ENCODE peak calls at places on chromosomes 7 and 10, in four cellular contexts. H, V, W and D are unnamed samples.

GRCh38 chr7:149662591-149663095 is 110.7 kb downstream of the ZNF467 start:
- DNase-seq in V (peak), W (peak), H (peak), D (peak)

GRCh38 chr7:22546769-22547168 is 46.8 kb upstream of the STEAP1B start:
- DNase-seq in W (no peak), V (no peak), H (no peak), D (no peak)

GRCh38 chr7:40418983-40419382 is 284.2 kb downstream of the SUGCT start:
- DNase-seq in H (no peak), W (no peak), V (no peak), D (no peak)

GRCh38 chr7:76364198-76364584 is 5.4 kb upstream of the YWHAG start:
- DNase-seq in W (no peak), H (peak), V (no peak), D (peak)

GRCh38 chr10:90032519-90032918 is 331.1 kb downstream of the KIF20B start:
- DNase-seq in H (peak), W (no peak), V (no peak), D (no peak)

GRCh38 chr7:48390381-48391327 is 219.4 kb downstream of the ABCA13 start:
- DNase-seq in W (no peak), V (no peak), H (no peak), D (no peak)

GRCh38 chr7:159096736-159097581 is 47.7 kb downstream of the VIPR2 start:
- DNase-seq in H (no peak), W (no peak), V (no peak), D (no peak)

GRCh38 chr10:35451103-35452016 is 115.1 kb downstream of the CCNY start:
- DNase-seq in W (no peak), H (no peak), V (no peak), D (no peak)

GRCh38 chr7:77759294-77759889 is 38.8 kb downstream of the TMEM60 start:
- DNase-seq in V (peak), H (peak), W (peak), D (peak)

GRCh38 chr10:61964059-61964709 is 62.7 kb downstream of the ARID5B start:
- DNase-seq in W (no peak), H (no peak), V (no peak), D (no peak)

GRCh38 chr7:107939472-107940145 is 48.6 kb downstream of the DLD start:
- DNase-seq in W (no peak), H (no peak), V (peak), D (peak)

GRCh38 chr10:125700355-125700911 is 17.5 kb upstream of the TEX36 start:
- DNase-seq in H (no peak), W (no peak), V (no peak), D (peak)

GRCh38 chr10:14478639-14479038 is 147.9 kb upstream of the FRMD4A start:
- DNase-seq in V (peak), W (no peak), H (peak), D (peak)

GRCh38 chr7:22578048-22578770 is 78.2 kb upstream of the STEAP1B start:
- DNase-seq in V (peak), H (peak), W (no peak), D (peak)

GRCh38 chr10:5445006-5445405 is 32.6 kb downstream of the NET1 start:
- DNase-seq in W (no peak), H (no peak), V (no peak), D (no peak)

GRCh38 chr10:29302499-29302898 is 13.6 kb downstream of the LYZL1 start:
- DNase-seq in H (no peak), W (no peak), V (no peak), D (no peak)

GRCh38 chr7:80584778-80585177 is 53.7 kb upstream of the CD36 start:
- DNase-seq in V (peak), W (no peak), H (peak), D (peak)

GRCh38 chr7:132145466-132145865 is 430.8 kb downstream of the PLXNA4 start:
- DNase-seq in H (peak), V (peak), W (no peak), D (peak)

GRCh38 chr7:19707240-19707639 is 1.6 kb downstream of the POLR1F start:
- DNase-seq in W (no peak), V (peak), H (no peak), D (peak)

GRCh38 chr7:95104739-95105138 is 197.3 kb downstream of the PPP1R9A start:
- DNase-seq in V (peak), W (no peak), H (peak), D (peak)

GRCh38 chr10:28304032-28304571 is 1.2 kb upstream of the MPP7 start:
- DNase-seq in V (no peak), W (no peak), H (no peak), D (no peak)

GRCh38 chr10:69160809-69161225 is 19.2 kb upstream of the SUPV3L1 start:
- DNase-seq in H (peak), V (peak), W (no peak), D (peak)

GRCh38 chr10:1009071-1009494 is 16.6 kb downstream of the IDI2 start:
- DNase-seq in H (no peak), W (no peak), V (no peak), D (no peak)

GRCh38 chr10:132395704-132396494 is 1.1 kb upstream of the PWWP2B start:
- DNase-seq in W (peak), V (no peak), H (no peak), D (no peak)

GRCh38 chr7:158885624-158886023 is 29.3 kb downstream of the DYNC2I1 start:
- DNase-seq in V (no peak), W (no peak), H (no peak), D (peak)

GRCh38 chr7:94348142-94348541 is 46.6 kb upstream of the COL1A2 start:
- DNase-seq in H (no peak), W (no peak), V (peak), D (peak)

GRCh38 chr7:76225379-76225778 is 23.7 kb downstream of the SRRM3 start:
- DNase-seq in V (no peak), W (no peak), H (peak), D (peak)

GRCh38 chr7:81503321-81503720 is 266.5 kb downstream of the HGF start:
- DNase-seq in W (no peak), H (no peak), V (no peak), D (no peak)

GRCh38 chr10:3332732-3333131 is 160.2 kb upstream of the PITRM1 start:
- DNase-seq in V (no peak), H (no peak), W (no peak), D (no peak)

GRCh38 chr7:33054261-33054964 is 8.2 kb downstream of the NT5C3A start:
- DNase-seq in V (no peak), H (peak), W (no peak), D (peak)

GRCh38 chr10:125023862-125024495 is 82.1 kb downstream of the ZRANB1 start:
- DNase-seq in W (no peak), V (no peak), H (no peak), D (no peak)

GRCh38 chr7:100544386-100544785 is 5.4 kb downstream of the AGFG2 start:
- DNase-seq in W (no peak), H (no peak), V (no peak), D (no peak)

GRCh38 chr7:100546868-100547800 is 8.1 kb downstream of the AGFG2 start:
- DNase-seq in W (no peak), H (no peak), V (no peak), D (no peak)

GRCh38 chr7:100546129-100546867 is 7.3 kb downstream of the AGFG2 start:
- DNase-seq in W (no peak), V (no peak), H (no peak), D (no peak)

GRCh38 chr7:100544949-100545635 is 6.1 kb downstream of the AGFG2 start:
- DNase-seq in H (peak), W (no peak), V (no peak), D (peak)

DNA sequence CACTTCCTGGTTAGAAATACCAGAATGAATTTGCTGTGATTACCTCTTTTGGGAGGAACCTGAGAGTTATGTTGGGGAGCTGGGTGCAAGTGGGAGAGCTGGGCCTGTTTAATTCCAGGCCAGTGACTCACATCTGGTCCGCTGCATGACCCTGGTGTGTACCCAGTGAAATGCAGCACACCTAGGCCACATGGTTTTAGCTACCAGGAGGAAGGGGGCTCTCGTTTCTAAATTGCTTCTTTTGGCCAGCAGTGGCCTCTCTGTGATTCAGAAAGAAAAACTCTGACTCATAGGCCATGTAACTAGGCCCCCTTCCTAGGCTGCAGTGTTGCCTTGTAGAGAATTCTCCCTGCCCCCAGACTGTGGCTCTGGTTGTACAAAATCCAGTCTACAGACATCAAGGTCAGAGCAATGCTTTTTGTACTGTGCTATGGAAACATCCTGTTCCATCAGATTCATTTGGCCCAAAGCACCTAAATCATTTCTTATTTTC is 6.7 kb downstream of the AGFG2 start:
- DNase-seq in W (no peak), H (peak), V (peak), D (peak)
- TF ChIP-seq CTCF in W (no peak), H (no peak), V (peak), D (no peak)

GRCh38 chr10:88131561-88132139 is 268.2 kb downstream of the PTEN start:
- DNase-seq in V (no peak), H (peak), W (no peak), D (peak)
- TF ChIP-seq CTCF in V (no peak), H (peak), W (no peak), D (peak)

DNA sequence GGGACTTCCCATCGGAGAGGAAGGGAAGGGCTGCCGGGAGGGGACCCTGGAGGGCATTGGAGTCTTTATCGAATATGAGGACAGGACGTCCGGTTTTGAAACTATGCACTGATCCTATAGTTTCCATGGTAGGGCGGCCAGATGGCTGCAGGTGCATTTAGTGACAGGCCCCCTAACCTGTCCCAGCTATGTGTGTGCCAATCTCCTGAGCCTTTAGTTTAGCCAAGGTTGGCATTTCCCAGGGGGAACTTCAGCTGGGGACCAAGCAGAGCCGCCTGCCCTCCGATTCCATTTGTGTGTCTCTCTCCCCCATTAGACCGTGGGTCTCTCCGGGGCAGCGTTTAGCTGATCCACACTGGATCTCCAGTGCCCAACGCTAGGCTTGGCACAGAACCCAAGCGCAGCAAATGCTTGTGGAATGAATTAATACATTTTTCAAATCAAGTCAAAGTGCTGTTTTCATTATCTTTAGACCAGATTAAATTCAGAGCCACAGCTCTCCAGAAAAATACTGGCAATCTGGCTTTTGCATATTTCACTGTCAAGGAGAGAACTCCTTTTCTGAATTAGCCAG is 19.9 kb downstream of the TMEM270 start:
- DNase-seq in V (no peak), H (no peak), W (no peak), D (no peak)
- TF ChIP-seq CTCF in V (no peak), H (no peak), W (no peak), D (no peak)

GRCh38 chr10:43885842-43886241 is 237.2 kb upstream of the ZNF32 start:
- DNase-seq in V (no peak), H (no peak), W (no peak), D (no peak)
- TF ChIP-seq CTCF in V (peak), H (peak), W (peak), D (no peak)

GRCh38 chr7:15725036-15725435 is 38.6 kb upstream of the MEOX2 start:
- DNase-seq in H (no peak), V (no peak), W (no peak), D (no peak)

GRCh38 chr7:15723840-15724239 is 37.4 kb upstream of the MEOX2 start:
- DNase-seq in V (no peak), H (no peak), W (no peak), D (no peak)

GRCh38 chr7:15720849-15721471 is 34.5 kb upstream of the MEOX2 start:
- DNase-seq in W (no peak), V (peak), H (peak), D (peak)
- TF ChIP-seq CTCF in W (peak), V (peak), H (peak), D (peak)

DNA sequence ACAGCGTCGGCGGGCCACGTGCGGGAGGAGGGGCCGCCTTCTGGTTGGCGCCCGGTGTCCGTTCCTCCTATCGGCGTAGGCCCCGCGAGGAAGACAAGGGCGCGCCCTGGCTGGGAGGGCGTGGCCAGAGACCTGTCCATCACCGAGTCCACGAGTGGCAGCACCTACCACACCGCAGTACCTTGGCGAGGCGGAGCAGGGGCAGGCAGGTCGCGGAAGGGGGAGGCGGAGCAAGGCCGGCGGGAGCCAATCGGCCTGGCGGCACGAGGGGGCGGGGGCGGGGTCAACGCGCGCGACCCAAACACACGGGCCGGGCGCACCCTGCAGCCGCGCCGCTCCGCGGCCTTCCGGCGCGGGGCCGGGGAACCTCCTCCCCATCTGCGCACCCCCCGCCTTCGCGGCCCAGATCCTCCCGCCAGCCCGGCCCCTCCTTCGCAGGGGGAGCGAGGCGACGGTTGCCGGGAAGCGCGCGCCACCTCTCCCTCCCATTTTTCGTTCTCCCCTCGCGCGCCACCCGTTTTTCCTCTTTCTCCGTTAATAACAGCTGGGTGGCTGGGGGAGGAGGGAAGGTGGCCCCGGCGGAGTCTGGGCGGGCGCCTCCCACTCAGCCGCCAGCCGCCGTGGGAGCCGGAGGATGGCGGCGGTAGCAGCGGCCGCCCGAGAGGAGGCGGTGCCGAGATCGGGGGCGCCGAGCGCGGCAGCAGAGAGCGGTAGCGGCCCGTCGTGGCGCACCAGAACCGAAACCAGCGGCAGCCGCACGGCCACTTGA is at the start of gene ZNRF2:
- DNase-seq in W (peak), V (peak), H (peak), D (peak)
- TF ChIP-seq CTCF in W (peak), V (peak), H (peak), D (peak)